ENCODE peak calls at places on chromosome 2, in seven cellular contexts. R, J, K, A, H, C and L are unnamed samples.

GRCh38 chr2:71673402-71673795 is 220.0 kb downstream of the DYSF start:
- DNase-seq in R (no peak), J (no peak), K (no peak), A (no peak), H (no peak), C (no peak), L (no peak)

GRCh38 chr2:128630974-128631697 is 312.5 kb upstream of the HS6ST1 start:
- DNase-seq in R (no peak), J (no peak), K (no peak), A (no peak), H (no peak), C (peak; percentile 69), L (no peak)

GRCh38 chr2:158497486-158497885 is 40.7 kb downstream of the PKP4 start:
- DNase-seq in R (no peak), J (no peak), K (no peak), A (no peak), H (no peak), C (no peak), L (no peak)

GRCh38 chr2:96887419-96888081 is 17.7 kb upstream of the SEMA4C start:
- DNase-seq in R (no peak), J (no peak), K (no peak), A (no peak), H (no peak), C (no peak), L (no peak)

GRCh38 chr2:217451634-217452033 is 551.2 kb downstream of the TNS1 start:
- DNase-seq in R (peak; percentile 76), J (no peak), K (no peak), A (no peak), H (no peak), C (no peak), L (no peak)

GRCh38 chr2:64410673-64411072 is 43.3 kb upstream of the LGALSL start:
- DNase-seq in R (no peak), J (no peak), K (no peak), A (no peak), H (no peak), C (no peak), L (no peak)

GRCh38 chr2:196498962-196499361 is 140.6 kb upstream of the CCDC150 start:
- DNase-seq in R (no peak), J (no peak), K (no peak), A (no peak), H (no peak), C (no peak), L (no peak)

GRCh38 chr2:162400336-162400735 is 56.4 kb downstream of the GCA start:
- DNase-seq in R (no peak), J (no peak), K (no peak), A (no peak), H (no peak), C (no peak), L (no peak)

GRCh38 chr2:225512873-225513580 is 113.5 kb downstream of the NYAP2 start:
- DNase-seq in R (peak; percentile 54), J (no peak), K (no peak), A (no peak), H (no peak), C (no peak), L (no peak)

GRCh38 chr2:118177318-118177717 is 89.0 kb downstream of the INSIG2 start:
- DNase-seq in R (no peak), J (no peak), K (no peak), A (no peak), H (no peak), C (no peak), L (no peak)

GRCh38 chr2:234245945-234246344 is 195.4 kb downstream of the SPP2 start:
- DNase-seq in R (peak; percentile 98), J (no peak), K (no peak), A (no peak), H (no peak), C (no peak), L (no peak)

GRCh38 chr2:211204456-211204855 is 648.1 kb downstream of the CPS1 start:
- DNase-seq in R (no peak), J (no peak), K (no peak), A (no peak), H (no peak), C (no peak), L (no peak)

GRCh38 chr2:237158194-237158593 is 72.5 kb downstream of the COPS8 start:
- DNase-seq in R (no peak), J (no peak), K (no peak), A (no peak), H (no peak), C (no peak), L (no peak)

GRCh38 chr2:11701206-11701605 is 31.2 kb upstream of the NTSR2 start:
- DNase-seq in R (no peak), J (no peak), K (no peak), A (no peak), H (no peak), C (no peak), L (no peak)

GRCh38 chr2:206535587-206535986 is 92.3 kb downstream of the ADAM23 start:
- DNase-seq in R (no peak), J (no peak), K (no peak), A (no peak), H (no peak), C (no peak), L (no peak)

GRCh38 chr2:191938779-191939178 is 91.9 kb upstream of the CAVIN2 start:
- DNase-seq in R (no peak), J (no peak), K (no peak), A (no peak), H (no peak), C (no peak), L (no peak)

GRCh38 chr2:177245010-177245422 is 19.5 kb downstream of the NFE2L2 start:
- DNase-seq in R (peak; percentile 93), J (no peak), K (no peak), A (no peak), H (no peak), C (no peak), L (no peak)

GRCh38 chr2:144505245-144505801 is 14.6 kb downstream of the ZEB2 start:
- DNase-seq in R (no peak), J (no peak), K (no peak), A (no peak), H (no peak), C (no peak), L (no peak)

GRCh38 chr2:45173513-45173912 is 164.3 kb upstream of the SIX2 start:
- DNase-seq in R (peak; percentile 93), J (no peak), K (no peak), A (no peak), H (no peak), C (no peak), L (no peak)